ENCODE peak calls at places on chromosomes 7 and 10, in eight cellular contexts. W is mammary epithelial cell, I is MCF 10A, Y is ascending aorta, Q is astrocyte of the spinal cord, F is endothelial cell, V is WTC11, J is endothelial cell of umbilical vein. L is an unnamed sample.

GRCh38 chr7:27188666-27189559 is 3.9 kb upstream of the HOXA11 start:
- DNase-seq in W (no peak), I (no peak), Y (peak), Q (no peak), F (no peak), V (peak), J (peak), L (no peak)

GRCh38 chr7:107045195-107045960 is 873 bp downstream of the PRKAR2B start:
- DNase-seq in W (no peak), I (no peak), Y (no peak), Q (no peak), F (peak), V (peak), J (peak), L (no peak)

GRCh38 chr10:124175701-124176100 is 82.3 kb upstream of the CHST15 start:
- DNase-seq in W (no peak), I (no peak), Y (no peak), Q (no peak), F (no peak), V (no peak), J (no peak), L (no peak)

GRCh38 chr10:71046747-71047146 is 158.4 kb upstream of the PCBD1 start:
- DNase-seq in W (no peak), I (no peak), Y (no peak), Q (no peak), F (no peak), V (no peak), J (no peak), L (no peak)

GRCh38 chr7:132635127-132635526 is 58.9 kb upstream of the PLXNA4 start:
- DNase-seq in W (no peak), I (no peak), Y (no peak), Q (no peak), F (no peak), V (no peak), J (no peak), L (no peak)

GRCh38 chr10:79401015-79401921 is 44.2 kb downstream of the ZCCHC24 start:
- DNase-seq in W (no peak), I (no peak), Y (peak), Q (peak), F (no peak), V (no peak), J (no peak), L (no peak)

GRCh38 chr7:84277628-84278224 is 83.1 kb upstream of the SEMA3A start:
- DNase-seq in W (no peak), I (no peak), Y (no peak), Q (peak), F (no peak), V (peak), J (no peak), L (no peak)

GRCh38 chr7:64888561-64888900 is 14.5 kb upstream of the ZNF273 start:
- DNase-seq in W (no peak), I (no peak), Y (no peak), Q (no peak), F (peak), V (no peak), J (no peak), L (no peak)

GRCh38 chr10:28676297-28676967 is 889 bp upstream of the BAMBI start:
- DNase-seq in W (no peak), I (no peak), Y (peak), Q (no peak), F (peak), V (peak), J (peak), L (peak)

GRCh38 chr10:63711866-63712716 is 190.9 kb downstream of the REEP3 start:
- DNase-seq in W (peak), I (peak), Y (peak), Q (peak), F (no peak), V (no peak), J (peak), L (no peak)

GRCh38 chr7:44489955-44490350 is 505 bp downstream of the NUDCD3 start:
- DNase-seq in W (no peak), I (peak), Y (no peak), Q (peak), F (no peak), V (no peak), J (no peak), L (peak)

GRCh38 chr7:46814516-46815250 is 767.2 kb downstream of the TNS3 start:
- DNase-seq in W (no peak), I (no peak), Y (no peak), Q (no peak), F (no peak), V (no peak), J (no peak), L (no peak)

GRCh38 chr7:129843982-129844840 is 108.5 kb downstream of the UBE2H start:
- DNase-seq in W (no peak), I (no peak), Y (no peak), Q (no peak), F (no peak), V (no peak), J (peak), L (no peak)

GRCh38 chr7:124532166-124532565 is 233.4 kb downstream of the GPR37 start:
- DNase-seq in W (peak), I (no peak), Y (no peak), Q (no peak), F (no peak), V (no peak), J (no peak), L (no peak)

GRCh38 chr7:157541295-157541608 is 204.4 kb downstream of the DNAJB6 start:
- DNase-seq in W (no peak), I (no peak), Y (no peak), Q (no peak), F (no peak), V (peak), J (no peak), L (no peak)

GRCh38 chr7:152402384-152403250 is 33.2 kb downstream of the KMT2C start:
- DNase-seq in W (no peak), I (no peak), Y (no peak), Q (peak), F (no peak), V (no peak), J (peak), L (no peak)

GRCh38 chr7:25260862-25261454 is 32.7 kb upstream of the NPVF start:
- DNase-seq in W (no peak), I (peak), Y (no peak), Q (peak), F (no peak), V (no peak), J (no peak), L (no peak)

GRCh38 chr10:90197766-90198165 is 496.4 kb downstream of the KIF20B start:
- DNase-seq in W (peak), I (peak), Y (no peak), Q (peak), F (no peak), V (no peak), J (peak), L (no peak)

GRCh38 chr10:89591111-89591795 is 53.8 kb downstream of the PANK1 start:
- DNase-seq in W (no peak), I (no peak), Y (no peak), Q (peak), F (no peak), V (no peak), J (peak), L (no peak)

GRCh38 chr7:4762121-4763055 is 13.0 kb upstream of the AP5Z1 start:
- DNase-seq in W (no peak), I (no peak), Y (no peak), Q (no peak), F (no peak), V (no peak), J (no peak), L (no peak)

GRCh38 chr7:128035712-128036111 is 4.5 kb upstream of the LRRC4 start:
- DNase-seq in W (no peak), I (peak), Y (no peak), Q (no peak), F (no peak), V (no peak), J (peak), L (no peak)

GRCh38 chr10:60271319-60272040 is 118.2 kb downstream of the ANK3 start:
- DNase-seq in W (no peak), I (no peak), Y (no peak), Q (no peak), F (no peak), V (no peak), J (no peak), L (no peak)

GRCh38 chr7:95527033-95527775 is 41.5 kb downstream of the ASB4 start:
- DNase-seq in W (peak), I (peak), Y (peak), Q (peak), F (peak), V (peak), J (peak), L (peak)

GRCh38 chr10:14603539-14604102 is 171.1 kb downstream of the FAM107B start:
- DNase-seq in W (no peak), I (no peak), Y (no peak), Q (no peak), F (no peak), V (no peak), J (no peak), L (peak)

GRCh38 chr10:59945590-59945989 is 39.2 kb upstream of the CCDC6 start:
- DNase-seq in W (no peak), I (peak), Y (no peak), Q (no peak), F (no peak), V (no peak), J (no peak), L (no peak)

GRCh38 chr10:95480901-95481491 is 80.2 kb downstream of the SORBS1 start:
- DNase-seq in W (peak), I (no peak), Y (no peak), Q (peak), F (no peak), V (peak), J (no peak), L (no peak)

GRCh38 chr10:80498833-80499671 is 38.6 kb upstream of the SH2D4B start:
- DNase-seq in W (peak), I (peak), Y (peak), Q (peak), F (no peak), V (no peak), J (peak), L (peak)

GRCh38 chr10:19745672-19746071 is 70.6 kb upstream of the PLXDC2 start:
- DNase-seq in W (no peak), I (peak), Y (no peak), Q (peak), F (no peak), V (no peak), J (no peak), L (no peak)

GRCh38 chr10:129963076-129963830 is 821 bp downstream of the EBF3 start:
- DNase-seq in W (no peak), I (no peak), Y (peak), Q (no peak), F (peak), V (peak), J (peak), L (no peak)

GRCh38 chr10:44352316-44353127 is 32.4 kb downstream of the CXCL12 start:
- DNase-seq in W (no peak), I (no peak), Y (no peak), Q (peak), F (peak), V (no peak), J (no peak), L (no peak)

GRCh38 chr10:29119374-29119773 is 169.5 kb upstream of the LYZL1 start:
- DNase-seq in W (no peak), I (peak), Y (no peak), Q (no peak), F (peak), V (peak), J (peak), L (peak)

GRCh38 chr7:47415289-47416212 is 166.4 kb downstream of the TNS3 start:
- DNase-seq in W (no peak), I (no peak), Y (no peak), Q (no peak), F (no peak), V (no peak), J (no peak), L (no peak)

GRCh38 chr10:112026438-112026837 is 157.1 kb downstream of the GPAM start:
- DNase-seq in W (no peak), I (peak), Y (no peak), Q (no peak), F (peak), V (peak), J (no peak), L (no peak)
- TF ChIP-seq CTCF in W (no peak), I (no peak), Y (no peak), Q (no peak), F (peak), V (peak), J (no peak), L (peak)

DNA sequence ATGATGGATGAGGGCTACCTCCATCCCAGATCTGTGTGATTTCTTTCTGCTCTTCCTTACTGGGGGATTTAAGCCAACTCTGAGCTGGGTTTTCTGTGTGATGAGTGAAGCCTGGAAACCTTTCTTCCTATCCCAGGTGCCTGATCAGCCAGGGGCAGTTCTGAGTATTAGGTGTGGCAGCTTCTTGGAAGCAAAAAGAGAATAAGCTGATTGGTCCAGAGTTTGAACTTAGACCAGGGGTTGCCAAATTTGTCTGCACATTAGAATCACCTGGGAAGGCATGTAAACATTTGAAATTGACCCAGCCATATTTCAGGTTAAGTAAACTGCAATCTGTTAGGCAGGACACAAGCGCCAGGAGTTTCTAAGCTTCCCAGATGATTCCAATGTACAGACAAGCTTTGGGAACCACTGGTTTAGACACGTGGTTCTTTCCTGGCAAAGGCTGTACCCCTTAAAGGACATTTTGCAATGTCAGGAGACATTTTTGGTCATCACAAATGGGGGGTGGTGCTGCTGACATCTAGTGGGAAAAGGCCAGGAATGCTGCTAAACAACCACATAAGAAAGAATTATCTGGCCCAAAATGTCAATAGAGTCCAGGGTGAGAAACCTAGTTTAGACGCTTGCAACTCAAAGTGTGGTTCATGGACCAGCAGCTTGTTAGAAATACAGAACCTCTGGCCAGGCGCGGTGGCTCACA is 160.5 kb upstream of the GHITM start:
- DNase-seq in W (no peak), I (peak), Y (no peak), Q (no peak), F (no peak), V (no peak), J (no peak), L (no peak)
- TF ChIP-seq CTCF in W (no peak), I (no peak), Y (no peak), Q (no peak), F (no peak), V (no peak), J (no peak), L (no peak)

GRCh38 chr10:103983367-103983911 is 16.5 kb downstream of the SLK start:
- DNase-seq in W (no peak), I (no peak), Y (no peak), Q (no peak), F (no peak), V (no peak), J (peak), L (no peak)

GRCh38 chr10:103979530-103979929 is 12.6 kb downstream of the SLK start:
- DNase-seq in W (no peak), I (no peak), Y (no peak), Q (no peak), F (no peak), V (no peak), J (no peak), L (no peak)

GRCh38 chr10:103985726-103986125 is 18.8 kb downstream of the SLK start:
- DNase-seq in W (no peak), I (peak), Y (no peak), Q (no peak), F (no peak), V (no peak), J (no peak), L (no peak)

GRCh38 chr10:103980246-103980906 is 13.4 kb downstream of the SLK start:
- DNase-seq in W (no peak), I (no peak), Y (no peak), Q (no peak), F (no peak), V (no peak), J (peak), L (no peak)

GRCh38 chr10:103982639-103983038 is 15.7 kb downstream of the SLK start:
- DNase-seq in W (no peak), I (peak), Y (no peak), Q (no peak), F (peak), V (peak), J (peak), L (no peak)
- TF ChIP-seq CTCF in W (no peak), I (no peak), Y (no peak), Q (peak), F (no peak), V (peak), J (peak), L (peak)

GRCh38 chr7:23864984-23865383 is 155.0 kb downstream of the STK31 start:
- DNase-seq in W (peak), I (peak), Y (no peak), Q (peak), F (no peak), V (no peak), J (peak), L (no peak)

DNA sequence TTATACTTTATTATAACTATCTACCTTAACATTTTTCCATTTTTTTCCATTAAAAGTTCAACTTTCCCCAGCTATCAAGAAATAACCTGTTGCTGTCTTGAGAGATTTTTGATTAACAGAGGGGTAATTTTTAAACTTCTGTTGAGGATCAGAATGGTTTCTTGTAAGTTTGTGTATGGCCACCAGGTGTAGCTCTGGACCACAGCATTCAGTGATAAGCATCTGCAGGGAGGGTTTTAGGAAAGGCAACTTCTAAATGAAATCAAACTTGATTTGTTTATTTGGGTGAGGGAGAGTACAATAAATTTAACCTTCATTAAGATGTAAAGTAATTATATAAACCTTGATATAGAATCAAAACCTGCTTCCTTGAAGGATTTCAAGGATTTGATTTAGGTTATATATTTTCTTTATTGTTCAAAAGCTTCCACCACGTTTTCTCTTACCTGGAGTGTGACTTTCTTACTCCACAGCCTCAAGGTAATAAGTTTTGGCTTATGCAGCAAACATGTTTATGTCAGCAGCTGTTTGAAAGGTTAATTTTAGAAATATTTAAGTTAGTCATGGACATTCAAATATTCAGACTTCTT is 153.3 kb downstream of the STK31 start:
- DNase-seq in W (peak), I (peak), Y (no peak), Q (peak), F (no peak), V (peak), J (peak), L (no peak)
- TF ChIP-seq CTCF in W (peak), I (peak), Y (no peak), Q (peak), F (peak), V (peak), J (peak), L (peak)

DNA sequence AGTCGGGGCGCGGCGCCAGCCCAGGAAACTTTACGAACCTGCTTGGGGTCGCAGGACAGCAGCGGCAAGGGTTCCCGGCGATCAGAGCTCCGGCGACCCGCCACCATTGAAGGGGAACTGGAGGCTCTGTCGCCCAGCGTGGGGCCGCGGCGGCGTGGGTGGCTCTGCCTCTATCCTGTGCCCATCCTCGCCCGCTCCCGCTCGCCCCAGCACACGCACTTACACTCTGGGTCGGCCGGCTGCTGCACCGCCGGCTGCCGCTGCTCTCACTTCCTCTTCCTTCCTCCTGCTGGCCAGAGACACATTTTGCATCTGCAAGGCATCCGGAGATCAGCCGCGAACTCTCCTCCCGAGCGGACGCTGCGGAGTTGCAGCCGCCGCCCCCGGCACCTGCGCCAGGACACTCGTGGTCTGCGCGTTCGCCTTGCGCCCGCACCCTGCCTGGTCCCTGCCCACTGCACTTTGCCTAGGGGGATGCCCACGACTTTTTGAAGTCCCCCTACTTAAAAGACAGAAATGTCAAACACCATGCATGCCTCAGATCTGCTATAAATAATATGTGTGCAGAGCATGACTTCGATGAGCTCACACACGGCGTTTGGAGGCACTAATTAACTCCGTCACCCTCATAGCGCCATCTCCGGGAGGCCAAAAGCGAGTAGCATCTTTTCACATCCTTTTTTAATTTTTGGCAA is at the start of gene ELMO1:
- DNase-seq in W (peak), I (no peak), Y (peak), Q (peak), F (peak), V (peak), J (peak), L (peak)
- TF ChIP-seq CTCF in W (peak), I (no peak), Y (peak), Q (peak), F (peak), V (peak), J (peak), L (peak)

GRCh38 chr10:32187686-32188085 is 131.5 kb upstream of the KIF5B start:
- DNase-seq in W (no peak), I (no peak), Y (no peak), Q (no peak), F (no peak), V (no peak), J (no peak), L (no peak)

GRCh38 chr10:32190890-32191491 is 134.8 kb upstream of the KIF5B start:
- DNase-seq in W (peak), I (peak), Y (no peak), Q (peak), F (no peak), V (no peak), J (peak), L (no peak)

GRCh38 chr10:32189400-32190084 is 133.3 kb upstream of the KIF5B start:
- DNase-seq in W (no peak), I (peak), Y (peak), Q (peak), F (no peak), V (no peak), J (peak), L (no peak)
- TF ChIP-seq CTCF in W (no peak), I (no peak), Y (peak), Q (peak), F (no peak), V (no peak), J (no peak), L (peak)

GRCh38 chr10:116763440-116763839 is 21.1 kb upstream of the HSPA12A start:
- DNase-seq in W (no peak), I (no peak), Y (no peak), Q (no peak), F (no peak), V (no peak), J (no peak), L (no peak)

GRCh38 chr10:116764979-116765378 is 22.6 kb upstream of the HSPA12A start:
- DNase-seq in W (no peak), I (no peak), Y (no peak), Q (no peak), F (no peak), V (no peak), J (no peak), L (no peak)

GRCh38 chr10:116767235-116767634 is 24.9 kb upstream of the HSPA12A start:
- DNase-seq in W (no peak), I (no peak), Y (no peak), Q (no peak), F (no peak), V (no peak), J (no peak), L (no peak)

GRCh38 chr10:116766241-116767198 is 24.2 kb upstream of the HSPA12A start:
- DNase-seq in W (no peak), I (no peak), Y (no peak), Q (no peak), F (no peak), V (no peak), J (no peak), L (no peak)

GRCh38 chr10:116765549-116766162 is 23.3 kb upstream of the HSPA12A start:
- DNase-seq in W (no peak), I (no peak), Y (no peak), Q (no peak), F (no peak), V (peak), J (peak), L (no peak)
- TF ChIP-seq CTCF in W (peak), I (no peak), Y (peak), Q (peak), F (no peak), V (peak), J (peak), L (peak)

L was measured in neural crest cell.